ENCODE peak calls at places on chromosomes 1 and 21, in nine cellular contexts. One of them, this sample, is unnamed.

GRCh38 chr21:26506951-26507350 is 66.1 kb downstream of the CYYR1 start:
- DNase-seq in A549: no peak
- DNase-seq in cardiac muscle cell: no peak
- DNase-seq in Peyer's patch: no peak
- DNase-seq in uterus: no peak
- DNase-seq in CD8-positive, alpha-beta memory T cell: no peak
- DNase-seq in aorta: no peak
- DNase-seq in tibial artery: no peak
- DNase-seq in colonic mucosa: no peak
- DNase-seq in this sample: no peak

GRCh38 chr1:223748773-223749733 is 36.7 kb downstream of the CAPN2 start:
- DNase-seq in A549: peak
- DNase-seq in cardiac muscle cell: peak
- DNase-seq in Peyer's patch: peak
- DNase-seq in uterus: peak
- DNase-seq in CD8-positive, alpha-beta memory T cell: peak
- DNase-seq in aorta: peak
- DNase-seq in tibial artery: peak
- DNase-seq in colonic mucosa: peak
- DNase-seq in this sample: peak

GRCh38 chr1:117565745-117566455 is 39.9 kb upstream of the TENT5C start:
- DNase-seq in A549: no peak
- DNase-seq in cardiac muscle cell: no peak
- DNase-seq in Peyer's patch: no peak
- DNase-seq in uterus: no peak
- DNase-seq in CD8-positive, alpha-beta memory T cell: no peak
- DNase-seq in aorta: no peak
- DNase-seq in tibial artery: no peak
- DNase-seq in colonic mucosa: no peak
- DNase-seq in this sample: no peak

GRCh38 chr1:175511496-175511895 is 231.9 kb downstream of the TNR start:
- DNase-seq in A549: no peak
- DNase-seq in cardiac muscle cell: no peak
- DNase-seq in Peyer's patch: no peak
- DNase-seq in uterus: no peak
- DNase-seq in CD8-positive, alpha-beta memory T cell: no peak
- DNase-seq in aorta: no peak
- DNase-seq in tibial artery: no peak
- DNase-seq in colonic mucosa: no peak
- DNase-seq in this sample: no peak

GRCh38 chr21:39014751-39015150 is 168.5 kb downstream of the PSMG1 start:
- DNase-seq in A549: peak
- DNase-seq in cardiac muscle cell: no peak
- DNase-seq in Peyer's patch: no peak
- DNase-seq in uterus: no peak
- DNase-seq in CD8-positive, alpha-beta memory T cell: no peak
- DNase-seq in aorta: no peak
- DNase-seq in tibial artery: no peak
- DNase-seq in colonic mucosa: no peak
- DNase-seq in this sample: no peak

GRCh38 chr1:31354266-31354665 is 18.6 kb downstream of the FABP3 start:
- DNase-seq in A549: no peak
- DNase-seq in cardiac muscle cell: no peak
- DNase-seq in Peyer's patch: no peak
- DNase-seq in uterus: no peak
- DNase-seq in CD8-positive, alpha-beta memory T cell: no peak
- DNase-seq in aorta: no peak
- DNase-seq in tibial artery: no peak
- DNase-seq in colonic mucosa: no peak
- DNase-seq in this sample: no peak

GRCh38 chr1:117077267-117077666 is 17.1 kb downstream of the TTF2 start:
- DNase-seq in A549: peak
- DNase-seq in cardiac muscle cell: no peak
- DNase-seq in Peyer's patch: no peak
- DNase-seq in uterus: no peak
- DNase-seq in CD8-positive, alpha-beta memory T cell: no peak
- DNase-seq in aorta: no peak
- DNase-seq in tibial artery: no peak
- DNase-seq in colonic mucosa: no peak
- DNase-seq in this sample: no peak

GRCh38 chr1:101017448-101017847 is 8.1 kb downstream of the DPH5 start:
- DNase-seq in A549: no peak
- DNase-seq in cardiac muscle cell: no peak
- DNase-seq in Peyer's patch: no peak
- DNase-seq in uterus: no peak
- DNase-seq in CD8-positive, alpha-beta memory T cell: no peak
- DNase-seq in aorta: no peak
- DNase-seq in tibial artery: no peak
- DNase-seq in colonic mucosa: no peak
- DNase-seq in this sample: no peak

GRCh38 chr1:199490804-199491527 is 536.5 kb upstream of the NR5A2 start:
- DNase-seq in A549: no peak
- DNase-seq in cardiac muscle cell: no peak
- DNase-seq in Peyer's patch: no peak
- DNase-seq in uterus: no peak
- DNase-seq in CD8-positive, alpha-beta memory T cell: no peak
- DNase-seq in aorta: no peak
- DNase-seq in tibial artery: no peak
- DNase-seq in colonic mucosa: no peak
- DNase-seq in this sample: no peak

GRCh38 chr21:44461438-44462089 is 6.3 kb downstream of the LRRC3 start:
- DNase-seq in A549: no peak
- DNase-seq in cardiac muscle cell: peak
- DNase-seq in Peyer's patch: no peak
- DNase-seq in uterus: no peak
- DNase-seq in CD8-positive, alpha-beta memory T cell: no peak
- DNase-seq in aorta: no peak
- DNase-seq in tibial artery: no peak
- DNase-seq in colonic mucosa: no peak
- DNase-seq in this sample: no peak
- H3K27ac ChIP-seq in A549: no peak
- H3K27ac ChIP-seq in cardiac muscle cell: no peak
- H3K27ac ChIP-seq in Peyer's patch: no peak
- H3K27ac ChIP-seq in uterus: no peak
- H3K27ac ChIP-seq in CD8-positive, alpha-beta memory T cell: no peak
- H3K27ac ChIP-seq in aorta: no peak
- H3K27ac ChIP-seq in tibial artery: no peak
- H3K27ac ChIP-seq in colonic mucosa: no peak
- H3K27ac ChIP-seq in this sample: no peak

DNA sequence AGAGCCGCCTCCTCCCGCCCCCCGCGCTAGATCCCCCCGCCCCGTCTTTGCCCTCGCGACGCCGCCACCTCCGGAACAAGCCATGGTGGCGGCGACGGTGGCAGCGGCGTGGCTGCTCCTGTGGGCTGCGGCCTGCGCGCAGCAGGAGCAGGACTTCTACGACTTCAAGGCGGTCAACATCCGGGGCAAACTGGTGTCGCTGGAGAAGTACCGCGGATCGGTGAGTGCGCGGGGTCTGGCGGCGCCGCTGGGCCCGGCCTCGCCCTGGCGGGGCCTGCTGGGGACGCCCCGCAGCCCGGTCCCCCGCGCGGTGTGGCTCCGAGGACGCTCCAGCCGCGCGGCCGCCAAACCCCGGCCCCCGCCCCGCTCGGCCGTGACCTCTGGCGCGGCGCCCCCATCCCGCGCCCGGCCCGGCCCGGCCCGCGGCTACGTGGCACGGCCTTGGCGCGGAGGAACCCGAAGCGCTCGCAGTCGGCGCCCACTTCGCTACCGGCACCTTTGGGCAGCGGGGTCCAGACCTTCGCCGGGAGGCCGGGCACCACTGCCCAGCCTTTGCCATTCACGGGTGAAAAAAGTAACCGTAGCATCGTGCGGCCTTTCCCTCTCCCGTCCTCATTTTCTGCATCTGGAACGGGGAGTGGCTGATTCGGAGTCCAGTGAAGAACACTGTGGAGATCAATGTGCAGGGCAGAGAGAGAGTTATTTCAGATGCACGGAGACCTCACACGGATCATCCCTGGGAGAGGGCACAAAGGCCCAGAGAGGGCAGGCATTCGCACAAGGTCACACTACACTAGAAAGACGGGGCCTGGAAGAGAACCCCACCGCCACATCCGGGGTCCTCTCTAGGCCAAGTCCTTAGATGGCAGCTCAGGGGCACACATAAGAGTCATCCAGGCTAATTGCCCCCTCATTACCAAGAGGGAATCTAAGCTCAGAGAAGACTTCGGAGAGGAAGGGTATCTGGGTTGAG is at the start of gene GPX7:
- DNase-seq in A549: no peak
- DNase-seq in cardiac muscle cell: peak
- DNase-seq in Peyer's patch: peak
- DNase-seq in uterus: peak
- DNase-seq in CD8-positive, alpha-beta memory T cell: peak
- DNase-seq in aorta: peak
- DNase-seq in tibial artery: peak
- DNase-seq in colonic mucosa: peak
- DNase-seq in this sample: peak
- H3K4me3 ChIP-seq in A549: no peak
- H3K4me3 ChIP-seq in cardiac muscle cell: peak
- H3K4me3 ChIP-seq in Peyer's patch: peak
- H3K4me3 ChIP-seq in uterus: peak
- H3K4me3 ChIP-seq in CD8-positive, alpha-beta memory T cell: peak
- H3K4me3 ChIP-seq in aorta: peak
- H3K4me3 ChIP-seq in tibial artery: peak
- H3K4me3 ChIP-seq in colonic mucosa: peak
- H3K4me3 ChIP-seq in this sample: peak

GRCh38 chr1:112619518-112620458 is at the start of gene CAPZA1:
- DNase-seq in A549: peak
- DNase-seq in cardiac muscle cell: peak
- DNase-seq in Peyer's patch: peak
- DNase-seq in uterus: peak
- DNase-seq in CD8-positive, alpha-beta memory T cell: peak
- DNase-seq in aorta: peak
- DNase-seq in tibial artery: peak
- DNase-seq in colonic mucosa: peak
- DNase-seq in this sample: peak

GRCh38 chr1:112618114-112618720 is 724 bp downstream of the ST7L start:
- DNase-seq in A549: peak
- DNase-seq in cardiac muscle cell: no peak
- DNase-seq in Peyer's patch: no peak
- DNase-seq in uterus: no peak
- DNase-seq in CD8-positive, alpha-beta memory T cell: peak
- DNase-seq in aorta: no peak
- DNase-seq in tibial artery: no peak
- DNase-seq in colonic mucosa: no peak
- DNase-seq in this sample: no peak

GRCh38 chr1:112614460-112615065 is 4.4 kb downstream of the ST7L start:
- DNase-seq in A549: peak
- DNase-seq in cardiac muscle cell: no peak
- DNase-seq in Peyer's patch: no peak
- DNase-seq in uterus: no peak
- DNase-seq in CD8-positive, alpha-beta memory T cell: no peak
- DNase-seq in aorta: no peak
- DNase-seq in tibial artery: no peak
- DNase-seq in colonic mucosa: no peak
- DNase-seq in this sample: no peak

GRCh38 chr1:112618721-112619517 is at the start of gene ST7L:
- DNase-seq in A549: peak
- DNase-seq in cardiac muscle cell: peak
- DNase-seq in Peyer's patch: peak
- DNase-seq in uterus: peak
- DNase-seq in CD8-positive, alpha-beta memory T cell: peak
- DNase-seq in aorta: peak
- DNase-seq in tibial artery: peak
- DNase-seq in colonic mucosa: peak
- DNase-seq in this sample: peak
- H3K27ac ChIP-seq in A549: peak
- H3K27ac ChIP-seq in cardiac muscle cell: peak
- H3K27ac ChIP-seq in Peyer's patch: peak
- H3K27ac ChIP-seq in uterus: peak
- H3K27ac ChIP-seq in CD8-positive, alpha-beta memory T cell: peak
- H3K27ac ChIP-seq in aorta: peak
- H3K27ac ChIP-seq in tibial artery: peak
- H3K27ac ChIP-seq in colonic mucosa: peak
- H3K27ac ChIP-seq in this sample: peak

GRCh38 chr1:9536301-9536700 is 3.0 kb upstream of the SLC25A33 start:
- DNase-seq in A549: no peak
- DNase-seq in cardiac muscle cell: no peak
- DNase-seq in Peyer's patch: no peak
- DNase-seq in uterus: no peak
- DNase-seq in CD8-positive, alpha-beta memory T cell: no peak
- DNase-seq in aorta: no peak
- DNase-seq in tibial artery: no peak
- DNase-seq in colonic mucosa: no peak
- DNase-seq in this sample: no peak

GRCh38 chr1:9539829-9540550 is 725 bp downstream of the SLC25A33 start:
- DNase-seq in A549: peak
- DNase-seq in cardiac muscle cell: peak
- DNase-seq in Peyer's patch: peak
- DNase-seq in uterus: peak
- DNase-seq in CD8-positive, alpha-beta memory T cell: peak
- DNase-seq in aorta: peak
- DNase-seq in tibial artery: peak
- DNase-seq in colonic mucosa: peak
- DNase-seq in this sample: peak

GRCh38 chr1:9539165-9539828 is at the start of gene SLC25A33:
- DNase-seq in A549: peak
- DNase-seq in cardiac muscle cell: peak
- DNase-seq in Peyer's patch: peak
- DNase-seq in uterus: peak
- DNase-seq in CD8-positive, alpha-beta memory T cell: peak
- DNase-seq in aorta: peak
- DNase-seq in tibial artery: peak
- DNase-seq in colonic mucosa: peak
- DNase-seq in this sample: peak

GRCh38 chr1:9538669-9539164 is 548 bp upstream of the SLC25A33 start:
- DNase-seq in A549: no peak
- DNase-seq in cardiac muscle cell: no peak
- DNase-seq in Peyer's patch: no peak
- DNase-seq in uterus: peak
- DNase-seq in CD8-positive, alpha-beta memory T cell: no peak
- DNase-seq in aorta: no peak
- DNase-seq in tibial artery: no peak
- DNase-seq in colonic mucosa: peak
- DNase-seq in this sample: peak

DNA sequence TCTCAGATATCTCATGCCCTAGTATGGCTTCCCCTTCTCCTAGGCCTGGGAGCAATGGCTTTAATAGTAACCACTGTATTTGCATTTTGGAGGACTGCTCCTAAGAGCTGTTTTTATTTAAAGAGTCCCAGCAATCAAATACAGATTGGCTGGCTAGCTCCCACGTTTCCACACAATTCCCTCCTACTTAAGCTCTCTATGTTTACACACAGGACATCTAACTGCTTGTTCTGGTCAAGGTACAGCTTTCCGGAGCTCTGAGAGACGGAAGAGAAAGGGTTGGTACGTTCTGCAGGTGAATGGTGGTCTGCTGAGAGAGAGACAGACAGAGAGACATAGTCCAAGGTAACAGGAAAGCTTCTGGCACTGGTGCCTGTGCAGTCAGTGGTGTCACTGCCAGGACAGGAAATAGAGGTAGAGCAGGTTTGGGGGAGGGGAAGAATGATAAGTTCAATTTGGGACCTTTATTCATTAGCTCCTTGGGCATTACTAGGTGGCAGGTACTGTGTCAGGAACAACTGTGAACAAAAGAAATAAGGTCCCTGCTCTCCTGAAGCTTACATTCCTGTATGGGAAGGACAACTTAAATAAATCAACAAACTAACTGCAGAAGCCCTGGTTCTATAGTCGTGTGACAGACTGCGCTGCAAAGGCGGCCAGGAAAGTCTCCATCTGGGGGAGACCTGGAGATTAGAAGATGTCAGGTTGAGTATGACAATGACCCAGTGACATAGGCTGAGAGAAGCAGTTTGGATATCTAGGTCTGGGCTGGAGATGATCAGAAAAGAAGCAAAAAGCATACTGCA is 1.2 kb upstream of the SLC25A33 start:
- DNase-seq in A549: no peak
- DNase-seq in cardiac muscle cell: no peak
- DNase-seq in Peyer's patch: no peak
- DNase-seq in uterus: no peak
- DNase-seq in CD8-positive, alpha-beta memory T cell: no peak
- DNase-seq in aorta: no peak
- DNase-seq in tibial artery: no peak
- DNase-seq in colonic mucosa: peak
- DNase-seq in this sample: peak
- H3K4me3 ChIP-seq in A549: no peak
- H3K4me3 ChIP-seq in cardiac muscle cell: no peak
- H3K4me3 ChIP-seq in Peyer's patch: no peak
- H3K4me3 ChIP-seq in uterus: no peak
- H3K4me3 ChIP-seq in CD8-positive, alpha-beta memory T cell: no peak
- H3K4me3 ChIP-seq in aorta: no peak
- H3K4me3 ChIP-seq in tibial artery: no peak
- H3K4me3 ChIP-seq in colonic mucosa: no peak
- H3K4me3 ChIP-seq in this sample: no peak